ENCODE peak calls at places on chromosomes 5 and 9, in five cellular contexts. U is heart left ventricle, X is esophagus squamous epithelium, C is endothelial cell of umbilical vein, E is stomach. N is an unnamed sample.

GRCh38 chr5:66558562-66558961 is 37.6 kb upstream of the MAST4 start:
- DNase-seq in E (no peak), X (no peak), U (no peak), C (no peak), N (no peak)

GRCh38 chr5:143524338-143524929 is 120.9 kb upstream of the NR3C1 start:
- DNase-seq in U (no peak), X (no peak), C (no peak), E (no peak), N (no peak)

GRCh38 chr9:101027733-101028345 is 688 bp upstream of the PLPPR1 start:
- DNase-seq in C (no peak), E (no peak), U (no peak), X (no peak), N (no peak)

GRCh38 chr5:59698207-59698606 is 195.3 kb downstream of the PDE4D start:
- DNase-seq in E (no peak), X (no peak), U (no peak), C (no peak), N (no peak)

GRCh38 chr9:89492586-89492985 is 5.3 kb downstream of the SEMA4D start:
- DNase-seq in U (no peak), X (no peak), C (no peak), E (no peak), N (no peak)

GRCh38 chr9:100206899-100207298 is 107.9 kb downstream of the INVS start:
- DNase-seq in C (peak; percentile 81), U (peak; percentile 30), E (no peak), X (no peak), N (no peak)

GRCh38 chr5:79420248-79420647 is 93.7 kb downstream of the HOMER1 start:
- DNase-seq in C (no peak), E (no peak), X (no peak), U (no peak), N (no peak)

GRCh38 chr5:149143470-149143869 is 2.2 kb downstream of the ABLIM3 start:
- DNase-seq in E (no peak), U (no peak), X (no peak), C (peak; percentile 56), N (peak; percentile 49)

GRCh38 chr9:101536351-101536750 is 2.7 kb downstream of the RNF20 start:
- DNase-seq in X (no peak), C (no peak), E (no peak), U (no peak), N (no peak)

GRCh38 chr9:74570879-74571512 is 73.9 kb downstream of the RORB start:
- DNase-seq in U (no peak), C (peak; percentile 46), E (no peak), X (no peak), N (no peak)

GRCh38 chr9:84754896-84755295 is 85.4 kb downstream of the NTRK2 start:
- DNase-seq in E (no peak), C (no peak), X (no peak), U (no peak), N (no peak)

GRCh38 chr9:18601956-18602355 is 128.0 kb downstream of the ADAMTSL1 start:
- DNase-seq in C (no peak), U (no peak), X (no peak), E (no peak), N (no peak)

GRCh38 chr5:9766581-9766980 is 136.4 kb upstream of the TAS2R1 start:
- DNase-seq in X (no peak), E (no peak), C (no peak), U (no peak), N (no peak)

GRCh38 chr5:67413749-67414148 is 217.2 kb upstream of the CD180 start:
- DNase-seq in X (no peak), E (no peak), U (no peak), C (peak; percentile 80), N (no peak)

GRCh38 chr5:16626696-16627264 is 10.0 kb upstream of the RETREG1 start:
- DNase-seq in X (no peak), C (no peak), E (no peak), U (no peak), N (no peak)

GRCh38 chr5:13566903-13567339 is 377.6 kb downstream of the DNAH5 start:
- DNase-seq in X (no peak), E (no peak), U (no peak), C (no peak), N (no peak)

GRCh38 chr5:5363045-5363444 is 59.4 kb upstream of the ICE1 start:
- DNase-seq in X (no peak), C (no peak), E (no peak), U (no peak), N (no peak)

GRCh38 chr9:120351106-120351505 is 228.9 kb downstream of the CDK5RAP2 start:
- DNase-seq in U (no peak), C (no peak), E (no peak), X (no peak), N (no peak)

GRCh38 chr9:94005272-94005901 is 50.2 kb upstream of the BARX1 start:
- DNase-seq in C (no peak), U (no peak), E (peak; percentile 60), X (no peak), N (no peak)

GRCh38 chr5:180844432-180844831 is 16.6 kb downstream of the ZFP62 start:
- DNase-seq in E (no peak), C (no peak), X (no peak), U (no peak), N (no peak)

GRCh38 chr5:124822647-124823046 is 76.2 kb upstream of the ZNF608 start:
- DNase-seq in E (no peak), C (no peak), X (no peak), U (no peak), N (no peak)

GRCh38 chr9:86767373-86767772 is 179.9 kb downstream of the GAS1 start:
- DNase-seq in X (no peak), E (no peak), C (no peak), U (no peak), N (no peak)

GRCh38 chr9:8613346-8613825 is 813.8 kb upstream of the DMAC1 start:
- DNase-seq in X (no peak), C (no peak), E (no peak), U (no peak), N (no peak)

GRCh38 chr5:50967388-50968039 is 301.1 kb downstream of the PARP8 start:
- DNase-seq in E (peak; percentile 61), U (peak; percentile 32), X (no peak), C (no peak), N (no peak)

GRCh38 chr9:74573792-74574191 is 76.7 kb downstream of the RORB start:
- DNase-seq in U (no peak), X (no peak), C (no peak), E (no peak), N (no peak)

GRCh38 chr9:13513710-13514444 is 234.4 kb upstream of the MPDZ start:
- DNase-seq in C (peak; percentile 9), U (no peak), E (no peak), X (no peak), N (no peak)

GRCh38 chr5:172048539-172049101 is 42.2 kb upstream of the FBXW11 start:
- DNase-seq in U (no peak), C (peak; percentile 59), X (no peak), E (no peak), N (no peak)

GRCh38 chr9:16369427-16369826 is 501.0 kb downstream of the BNC2 start:
- DNase-seq in E (no peak), U (no peak), C (no peak), X (no peak), N (no peak)

GRCh38 chr9:133375116-133375723 is 640 bp downstream of the SURF4 start:
- DNase-seq in U (no peak), E (peak; percentile 32), C (peak; percentile 58), X (no peak), N (no peak)

GRCh38 chr5:62509823-62510222 is 68.8 kb upstream of the LRRC70 start:
- DNase-seq in X (no peak), E (no peak), U (no peak), C (no peak), N (no peak)

GRCh38 chr5:143870871-143871632 is 59.1 kb downstream of the HMHB1 start:
- DNase-seq in C (no peak), X (no peak), E (no peak), U (no peak), N (no peak)

GRCh38 chr5:98656106-98656795 is 117.2 kb upstream of the RGMB start:
- DNase-seq in U (no peak), X (no peak), E (peak; percentile 68), C (no peak), N (no peak)

DNA sequence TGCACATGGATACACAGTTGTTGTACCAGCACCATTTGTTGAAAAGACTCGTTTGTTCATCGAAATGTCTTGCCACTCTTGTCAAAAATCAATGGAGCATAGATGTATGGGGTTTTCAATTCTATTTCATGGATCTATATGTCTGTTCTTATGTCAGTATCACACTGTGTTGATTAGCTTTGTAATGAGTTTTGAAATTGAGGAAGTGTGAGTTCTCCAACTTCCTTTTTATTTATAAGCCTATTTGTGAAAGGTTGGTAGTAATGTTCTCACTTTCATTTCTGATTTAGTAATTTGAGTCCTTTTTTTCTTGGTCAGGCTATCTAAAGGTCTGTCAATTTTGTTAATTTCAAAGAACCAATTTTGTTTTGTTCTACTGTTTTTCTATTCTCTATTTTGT is 26.1 kb downstream of the ZNF510 start:
- DNase-seq in C (no peak), U (no peak), E (no peak), X (no peak), N (no peak)
- H3K9me3 ChIP-seq in C (no peaks in the 10 kb centered on the region), U (peaks cover 9% of the 10 kb centered on the region), E (peaks cover 58% of the 10 kb centered on the region), X (peaks cover 57% of the 10 kb centered on the region), N (peaks cover 75% of the 10 kb centered on the region)

GRCh38 chr9:132079391-132080071 is at the start of gene MED27:
- DNase-seq in X (peak; percentile 57), E (peak; percentile 96), U (peak; percentile 93), C (peak; percentile 87), N (peak; percentile 93)
- TF ChIP-seq POLR2A in X (peak; percentile 24), E (no peak), U (no peak), C (peak; percentile 53), N (peak; percentile 40)

DNA sequence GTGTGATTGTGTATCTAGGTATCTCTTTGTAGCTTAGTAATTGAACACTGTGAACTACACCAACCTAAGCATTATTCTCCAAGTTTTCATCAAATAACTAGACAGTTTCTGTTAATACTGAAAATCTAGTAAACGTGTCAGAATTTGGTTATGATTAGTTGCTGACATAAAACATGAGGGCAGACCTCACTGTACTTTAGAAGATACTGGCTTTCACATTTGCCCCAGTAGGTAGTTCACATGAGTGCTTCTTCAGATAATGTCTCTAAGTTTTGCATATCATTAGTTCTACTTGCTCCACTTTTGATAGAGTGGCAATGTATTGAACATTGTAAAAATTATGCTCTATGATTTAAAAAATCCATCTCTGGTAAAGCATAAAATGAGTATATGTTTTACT is 7.1 kb downstream of the CDKN2B start:
- DNase-seq in X (no peak), C (no peak), U (no peak), E (no peak), N (no peak)
- H3K4me1 ChIP-seq in X (peaks cover 24% of the 10 kb centered on the region), C (peaks cover 5% of the 10 kb centered on the region), U (no peaks in the 10 kb centered on the region), E (no peaks in the 10 kb centered on the region), N (no peaks in the 10 kb centered on the region)

GRCh38 chr5:178305801-178306200 is 73.2 kb upstream of the PHYKPL start:
- DNase-seq in U (no peak), C (no peak), X (no peak), E (no peak), N (no peak)
- H3K9me3 ChIP-seq in U (no peaks in the 10 kb centered on the region), C (no peaks in the 10 kb centered on the region), X (no peaks in the 10 kb centered on the region), E (no peaks in the 10 kb centered on the region), N (no peaks in the 10 kb centered on the region)

GRCh38 chr9:127828262-127829031 is 25.8 kb downstream of the FPGS start:
- DNase-seq in U (peak; percentile 92), C (peak; percentile 79), X (no peak), E (peak; percentile 80), N (peak; percentile 94)
- TF ChIP-seq POLR2A in U (no peak), C (peak; percentile 64), X (peak; percentile 66), E (no peak), N (peak; percentile 79)

GRCh38 chr9:107870927-107871720 is 381.6 kb upstream of the KLF4 start:
- DNase-seq in U (no peak), X (no peak), E (no peak), C (no peak), N (no peak)
- H3K4me1 ChIP-seq in U (no peaks in the 10 kb centered on the region), X (peaks cover 6% of the 10 kb centered on the region), E (no peaks in the 10 kb centered on the region), C (no peaks in the 10 kb centered on the region), N (no peaks in the 10 kb centered on the region)

GRCh38 chr9:40927851-40928802 is 200.4 kb downstream of the FOXD4L6 start:
- DNase-seq in X (no peak), E (no peak), U (no peak), C (no peak), N (no peak)
- H3K9me3 ChIP-seq in X (peaks cover 73% of the 10 kb centered on the region), E (peaks cover 84% of the 10 kb centered on the region), U (no peaks in the 10 kb centered on the region), C (peaks cover 13% of the 10 kb centered on the region), N (peaks cover 63% of the 10 kb centered on the region)